ENCODE peak calls at places on chromosomes 11 and 22, in six cellular contexts. I is HepG2, C is HCT116, A is K562, R is H1, P is GM12878. V is an unnamed sample.

GRCh38 chr11:65885808-65886536 is 2.3 kb downstream of the FIBP start:
- DNase-seq in I (no peak), C (no peak), A (no peak), R (no peak), P (no peak), V (no peak)

GRCh38 chr22:27991586-27992293 is 72.7 kb upstream of the PITPNB start:
- DNase-seq in I (no peak), C (no peak), A (no peak), R (no peak), P (no peak), V (no peak)

GRCh38 chr11:106879029-106879428 is 139.2 kb downstream of the GUCY1A2 start:
- DNase-seq in I (no peak), C (no peak), A (no peak), R (no peak), P (no peak), V (no peak)

GRCh38 chr11:62573006-62573591 is 592 bp downstream of the EEF1G start:
- DNase-seq in I (no peak), C (no peak), A (peak), R (no peak), P (no peak), V (peak)

GRCh38 chr22:48301421-48301820 is 1526.3 kb downstream of the BRD1 start:
- DNase-seq in I (no peak), C (no peak), A (no peak), R (no peak), P (no peak), V (no peak)

GRCh38 chr11:1486054-1486825 is at the start of gene MOB2:
- DNase-seq in I (no peak), C (no peak), A (peak), R (no peak), P (no peak), V (no peak)

GRCh38 chr11:44104472-44105294 is 9.2 kb downstream of the EXT2 start:
- DNase-seq in I (no peak), C (no peak), A (no peak), R (no peak), P (no peak), V (no peak)

GRCh38 chr11:86931965-86932332 is 23.2 kb downstream of the FZD4 start:
- DNase-seq in I (no peak), C (no peak), A (peak), R (no peak), P (no peak), V (no peak)

GRCh38 chr22:44366372-44367310 is 53.9 kb upstream of the SHISAL1 start:
- DNase-seq in I (no peak), C (no peak), A (no peak), R (no peak), P (no peak), V (no peak)

GRCh38 chr11:12902784-12903491 is 106.2 kb upstream of the RASSF10 start:
- DNase-seq in I (peak), C (no peak), A (no peak), R (no peak), P (no peak), V (no peak)

GRCh38 chr22:46367707-46368191 is 32.2 kb downstream of the TRMU start:
- DNase-seq in I (peak), C (peak), A (peak), R (peak), P (no peak), V (peak)

GRCh38 chr11:110452720-110453119 is 23.0 kb downstream of the FDX1 start:
- DNase-seq in I (no peak), C (no peak), A (no peak), R (no peak), P (no peak), V (no peak)

GRCh38 chr11:68008381-68009337 is 1.5 kb upstream of the ALDH3B1 start:
- DNase-seq in I (no peak), C (no peak), A (no peak), R (no peak), P (no peak), V (no peak)

GRCh38 chr11:67413266-67413797 is 2.1 kb upstream of the CARNS1 start:
- DNase-seq in I (no peak), C (no peak), A (no peak), R (no peak), P (no peak), V (no peak)

GRCh38 chr11:15819679-15820286 is 536.6 kb downstream of the SOX6 start:
- DNase-seq in I (peak), C (peak), A (peak), R (peak), P (no peak), V (peak)

GRCh38 chr11:84853841-84854497 is 773.2 kb downstream of the DLG2 start:
- DNase-seq in I (no peak), C (no peak), A (no peak), R (no peak), P (no peak), V (no peak)

GRCh38 chr22:20779813-20780148 is 5.9 kb downstream of the SERPIND1 start:
- DNase-seq in I (no peak), C (no peak), A (no peak), R (no peak), P (no peak), V (no peak)

GRCh38 chr11:60307507-60308195 is 19.4 kb upstream of the MS4A6E start:
- DNase-seq in I (no peak), C (no peak), A (no peak), R (no peak), P (no peak), V (no peak)

GRCh38 chr11:72793452-72794367 is at the start of gene STARD10:
- DNase-seq in I (peak), C (peak), A (peak), R (peak), P (peak), V (peak)

GRCh38 chr11:108854366-108854765 is 189.5 kb downstream of the DDX10 start:
- DNase-seq in I (no peak), C (no peak), A (no peak), R (no peak), P (peak), V (no peak)

GRCh38 chr22:30878516-30879365 is 89.8 kb downstream of the MORC2 start:
- DNase-seq in I (peak), C (no peak), A (peak), R (no peak), P (no peak), V (no peak)

GRCh38 chr11:13220148-13220547 is 57.4 kb upstream of the BMAL1 start:
- DNase-seq in I (no peak), C (no peak), A (no peak), R (no peak), P (no peak), V (no peak)

GRCh38 chr22:50089231-50090140 is at the start of gene MOV10L1:
- DNase-seq in I (no peak), C (no peak), A (peak), R (no peak), P (no peak), V (no peak)

GRCh38 chr11:13249992-13250391 is 27.6 kb upstream of the BMAL1 start:
- DNase-seq in I (no peak), C (no peak), A (no peak), R (no peak), P (no peak), V (peak)

GRCh38 chr11:110763249-110764011 is 51.2 kb upstream of the ARHGAP20 start:
- DNase-seq in I (peak), C (no peak), A (no peak), R (no peak), P (no peak), V (peak)

GRCh38 chr11:18394928-18395734 is 768 bp downstream of the LDHA start:
- DNase-seq in I (no peak), C (no peak), A (peak), R (no peak), P (no peak), V (no peak)

GRCh38 chr11:4551346-4551979 is 6.5 kb downstream of the OR52M1 start:
- DNase-seq in I (peak), C (no peak), A (peak), R (no peak), P (no peak), V (no peak)

GRCh38 chr11:45820211-45820857 is 15.4 kb downstream of the SLC35C1 start:
- DNase-seq in I (no peak), C (no peak), A (no peak), R (no peak), P (no peak), V (no peak)

GRCh38 chr22:25970348-25970995 is 198.8 kb upstream of the SEZ6L start:
- DNase-seq in I (no peak), C (no peak), A (no peak), R (peak), P (no peak), V (no peak)

DNA sequence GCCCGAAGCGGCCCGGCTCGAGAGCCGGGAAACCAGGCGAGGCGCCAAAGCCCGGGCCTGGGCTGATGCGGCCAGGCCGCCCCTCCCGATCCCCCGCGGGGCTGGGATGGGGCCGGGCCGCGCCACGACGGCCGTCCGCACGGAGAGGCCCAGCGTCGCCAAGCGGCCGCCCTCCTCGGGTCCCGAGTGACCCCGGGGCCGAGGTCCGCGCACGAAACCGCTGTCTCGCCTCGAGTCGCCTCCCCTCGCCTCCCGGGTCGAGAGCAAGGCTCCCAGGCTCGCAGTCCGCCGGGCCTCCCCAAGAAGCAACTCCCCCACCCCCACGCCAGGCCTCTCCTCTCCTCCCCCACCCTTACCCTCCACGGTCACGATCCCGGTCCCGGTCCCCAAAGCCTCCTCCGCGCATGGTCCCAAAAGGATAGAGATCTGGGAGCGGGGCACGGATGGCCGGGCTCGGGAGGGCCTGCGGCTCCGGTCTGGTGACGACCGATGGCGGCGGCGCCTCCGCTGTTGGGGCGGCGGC is 455 bp downstream of the DDX17 start:
- DNase-seq in I (no peak), C (no peak), A (peak), R (no peak), P (no peak), V (peak)
- TF ChIP-seq JUND in I (no peak), C (no peak), A (no peak), R (no peak), P (no peak), V (no peak)

GRCh38 chr11:77300695-77301094 is 791 bp downstream of the GDPD4 start:
- DNase-seq in I (no peak), C (no peak), A (no peak), R (no peak), P (no peak), V (no peak)
- TF ChIP-seq JUND in I (no peak), C (no peak), A (no peak), R (no peak), P (no peak), V (no peak)

GRCh38 chr11:9840460-9841004 is 176.7 kb downstream of the SWAP70 start:
- DNase-seq in I (no peak), C (no peak), A (no peak), R (no peak), P (no peak), V (no peak)
- TF ChIP-seq JUND in I (no peak), C (no peak), A (no peak), R (no peak), P (no peak), V (no peak)

GRCh38 chr22:17234144-17234623 is 14.9 kb upstream of the ADA2 start:
- DNase-seq in I (no peak), C (peak), A (peak), R (peak), P (no peak), V (peak)
- TF ChIP-seq JUND in I (no peak), C (no peak), A (no peak), R (no peak), P (no peak), V (no peak)

GRCh38 chr22:41904450-41905410 is 10.1 kb downstream of the SHISA8 start:
- DNase-seq in I (no peak), C (no peak), A (no peak), R (no peak), P (no peak), V (no peak)

GRCh38 chr22:41902016-41902415 is 12.9 kb downstream of the SHISA8 start:
- DNase-seq in I (no peak), C (no peak), A (no peak), R (no peak), P (no peak), V (no peak)

GRCh38 chr22:41900652-41901312 is 14.1 kb downstream of the SHISA8 start:
- DNase-seq in I (no peak), C (no peak), A (no peak), R (no peak), P (no peak), V (no peak)

GRCh38 chr22:41905411-41906202 is 9.3 kb downstream of the SHISA8 start:
- DNase-seq in I (no peak), C (no peak), A (no peak), R (no peak), P (no peak), V (no peak)

GRCh38 chr22:41902932-41903421 is 11.9 kb downstream of the SHISA8 start:
- DNase-seq in I (no peak), C (no peak), A (no peak), R (no peak), P (no peak), V (no peak)
- TF ChIP-seq JUND in I (no peak), C (no peak), A (no peak), R (no peak), P (no peak), V (no peak)

DNA sequence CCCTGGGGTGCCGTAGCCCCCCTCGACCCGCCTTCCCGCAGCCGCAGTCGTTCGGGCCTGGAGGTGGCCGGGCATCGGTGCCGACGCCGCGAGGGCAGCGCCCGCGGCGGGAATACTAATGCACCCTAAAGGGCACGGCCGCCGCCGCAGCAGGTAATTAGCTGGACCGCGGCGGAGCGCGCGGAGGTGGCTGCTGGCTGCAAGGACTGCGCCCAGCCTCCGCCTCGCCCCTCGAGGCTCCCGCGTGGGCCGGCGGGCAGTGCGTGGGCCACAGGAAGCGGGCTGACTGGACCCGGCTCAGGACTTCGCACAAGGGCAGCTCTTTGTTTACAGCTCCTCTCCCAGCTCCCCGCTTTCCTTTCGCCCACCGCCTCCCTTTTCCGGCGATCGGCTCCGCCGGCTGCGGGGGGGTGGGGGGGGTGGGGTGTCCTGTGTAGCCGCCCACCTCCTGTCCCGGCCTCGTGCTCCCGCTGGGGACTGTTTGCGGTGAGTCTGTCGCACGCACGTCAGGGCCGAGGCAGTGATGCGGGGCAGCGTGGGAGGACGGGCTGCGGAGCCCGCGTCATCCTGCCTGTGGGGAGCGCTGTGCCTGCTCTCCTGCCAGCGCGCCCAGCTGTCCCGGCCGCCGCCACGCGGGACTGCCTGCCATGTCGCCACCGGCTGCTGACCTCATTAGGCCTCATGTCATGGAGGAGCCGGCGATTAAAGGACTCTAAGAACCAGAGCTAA is 53.2 kb downstream of the GRIK4 start:
- DNase-seq in I (no peak), C (no peak), A (peak), R (no peak), P (peak), V (no peak)
- TF ChIP-seq JUND in I (no peak), C (no peak), A (no peak), R (no peak), P (no peak), V (no peak)

GRCh38 chr11:112516261-112516660 is 255.6 kb upstream of the PLET1 start:
- DNase-seq in I (no peak), C (no peak), A (no peak), R (no peak), P (no peak), V (no peak)

GRCh38 chr11:112513417-112513816 is 252.8 kb upstream of the PLET1 start:
- DNase-seq in I (no peak), C (no peak), A (no peak), R (no peak), P (no peak), V (no peak)

GRCh38 chr11:112511906-112512305 is 251.2 kb upstream of the PLET1 start:
- DNase-seq in I (no peak), C (no peak), A (no peak), R (no peak), P (no peak), V (no peak)

GRCh38 chr11:112516771-112517170 is 256.1 kb upstream of the PLET1 start:
- DNase-seq in I (no peak), C (no peak), A (no peak), R (no peak), P (no peak), V (no peak)

DNA sequence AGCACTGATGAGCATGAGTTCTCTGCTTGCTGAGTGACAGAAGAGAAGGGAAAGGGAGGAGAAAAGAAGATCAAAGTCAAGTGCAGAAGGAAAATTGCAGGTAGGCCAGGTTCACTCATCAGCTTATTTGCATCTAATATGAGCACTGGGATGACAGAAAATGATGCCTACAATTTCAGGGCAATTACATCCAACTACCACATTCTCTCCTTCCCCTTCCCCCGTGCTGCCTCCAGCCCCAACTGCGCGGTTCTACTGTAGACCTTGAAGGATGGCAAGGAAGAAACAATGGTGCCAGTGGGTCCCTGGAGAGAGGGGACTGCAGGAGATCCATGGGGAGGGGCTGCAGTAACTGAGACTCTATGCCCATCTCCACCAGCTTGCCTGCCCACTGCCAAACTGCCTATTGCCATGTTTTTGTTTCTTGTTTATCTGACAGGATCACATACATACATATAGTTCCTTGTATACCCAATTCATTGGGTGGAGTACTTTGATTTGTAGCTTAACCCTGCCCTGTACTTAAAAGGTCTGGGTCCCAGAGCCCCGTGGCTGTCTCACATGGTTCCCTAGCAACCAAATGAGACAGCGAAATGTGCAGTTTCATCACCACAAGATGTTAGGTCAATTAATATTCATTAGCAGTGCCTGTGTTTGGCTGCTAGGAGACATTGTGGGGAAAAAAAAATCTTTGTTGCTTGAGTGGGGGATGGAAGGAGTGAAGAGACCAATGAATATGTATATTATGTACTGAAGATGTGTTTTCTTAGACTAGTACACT is 253.5 kb upstream of the PLET1 start:
- DNase-seq in I (no peak), C (no peak), A (no peak), R (no peak), P (no peak), V (no peak)
- TF ChIP-seq JUND in I (no peak), C (no peak), A (no peak), R (no peak), P (no peak), V (no peak)

GRCh38 chr22:23393721-23394320 is 186.3 kb downstream of the IGLL1 start:
- DNase-seq in I (no peak), C (no peak), A (no peak), R (no peak), P (no peak), V (no peak)
- TF ChIP-seq JUND in I (no peak), C (no peak), A (no peak), R (no peak), P (no peak), V (no peak)

GRCh38 chr11:70580036-70580805 is 181.9 kb downstream of the CTTN start:
- DNase-seq in I (no peak), C (no peak), A (no peak), R (no peak), P (no peak), V (peak)
- TF ChIP-seq JUND in I (no peak), C (no peak), A (no peak), R (no peak), P (no peak), V (no peak)

V was measured in T47D.